ENCODE peak calls at places on chromosomes 16 and 17, in seven cellular contexts. R, I, V, D, O, W and A are unnamed samples.

GRCh38 chr16:58120216-58120615 is 9.0 kb downstream of the CFAP20 start:
- DNase-seq in D (no peak), V (no peak), I (no peak), O (no peak), R (no peak), W (no peak), A (no peak)

GRCh38 chr16:67230809-67231660 is 4.1 kb downstream of the TMEM208 start:
- DNase-seq in R (no peak), V (no peak), O (no peak), W (no peak), D (no peak), I (no peak), A (no peak)

GRCh38 chr16:24988593-24989338 is 26.4 kb downstream of the ARHGAP17 start:
- DNase-seq in W (no peak), D (peak), V (no peak), R (peak), I (no peak), O (peak), A (peak)

GRCh38 chr16:85389679-85390470 is 223.2 kb upstream of the GSE1 start:
- DNase-seq in D (no peak), R (no peak), I (no peak), O (peak), W (no peak), V (no peak), A (no peak)

GRCh38 chr17:71919181-71919580 is 201.6 kb upstream of the SOX9 start:
- DNase-seq in V (no peak), I (no peak), D (no peak), O (no peak), R (no peak), W (no peak), A (no peak)

GRCh38 chr16:75260856-75261589 is 9.6 kb upstream of the BCAR1 start:
- DNase-seq in V (no peak), O (peak), W (no peak), D (no peak), R (no peak), I (no peak), A (no peak)

GRCh38 chr16:57306676-57307341 is 22.3 kb upstream of the PLLP start:
- DNase-seq in D (no peak), R (no peak), O (no peak), V (no peak), I (no peak), W (no peak), A (no peak)

GRCh38 chr16:79698341-79698753 is 97.8 kb upstream of the MAF start:
- DNase-seq in I (no peak), R (no peak), V (no peak), D (no peak), O (peak), W (no peak), A (no peak)

GRCh38 chr17:7234100-7235012 is at the start of gene DVL2:
- DNase-seq in D (peak), O (peak), I (peak), R (peak), V (peak), W (peak), A (peak)

GRCh38 chr17:71922439-71922838 is 198.4 kb upstream of the SOX9 start:
- DNase-seq in I (no peak), R (no peak), V (peak), O (no peak), D (no peak), W (no peak), A (peak)

GRCh38 chr16:3625911-3626732 is 14.7 kb upstream of the SLX4 start:
- DNase-seq in D (no peak), V (no peak), I (no peak), W (no peak), R (peak), O (no peak), A (no peak)

GRCh38 chr16:89190150-89190958 is 10.0 kb downstream of the SLC22A31 start:
- DNase-seq in R (no peak), D (no peak), O (peak), I (no peak), V (no peak), W (no peak), A (no peak)

GRCh38 chr17:80821546-80821945 is 170.1 kb upstream of the CHMP6 start:
- DNase-seq in I (no peak), R (no peak), O (no peak), W (no peak), V (no peak), D (no peak), A (no peak)

GRCh38 chr17:2453325-2453724 is 52.5 kb upstream of the MNT start:
- DNase-seq in R (no peak), V (no peak), D (no peak), I (no peak), W (no peak), O (no peak), A (no peak)

GRCh38 chr17:72943826-72944689 is 148.4 kb downstream of the SLC39A11 start:
- DNase-seq in W (no peak), I (no peak), D (no peak), R (no peak), V (no peak), O (no peak), A (no peak)

GRCh38 chr16:80014241-80014939 is 413.9 kb upstream of the MAF start:
- DNase-seq in W (no peak), R (no peak), O (no peak), I (no peak), D (no peak), V (no peak), A (no peak)

GRCh38 chr17:60827920-60828319 is 150.3 kb downstream of the BCAS3 start:
- DNase-seq in V (no peak), O (no peak), R (no peak), I (no peak), D (no peak), W (no peak), A (no peak)

GRCh38 chr17:21295036-21295952 is 10.8 kb downstream of the MAP2K3 start:
- DNase-seq in W (no peak), D (no peak), V (no peak), R (no peak), I (no peak), O (peak), A (no peak)